ENCODE peak calls at places on chromosome 19, in seven cellular contexts. A is fibroblast of lung, W is osteocyte, X is cardiac fibroblast, F is progenitor cell of endocrine pancreas, R is epithelial cell of esophagus, I is transverse colon. Z is an unnamed sample.

GRCh38 chr19:41909706-41910105 is 18.5 kb downstream of the ERFL start:
- DNase-seq in A (no peak), W (no peak), X (no peak), F (no peak), R (no peak), I (no peak), Z (no peak)

GRCh38 chr19:13150919-13151604 is 851 bp downstream of the IER2 start:
- DNase-seq in A (no peak), W (no peak), X (no peak), F (no peak), R (no peak), I (no peak), Z (peak)

GRCh38 chr19:19627716-19628498 is at the start of gene LPAR2:
- DNase-seq in A (no peak), W (no peak), X (no peak), F (peak), R (peak), I (peak), Z (peak)

GRCh38 chr19:13463296-13463695 is 43.0 kb downstream of the CACNA1A start:
- DNase-seq in A (peak), W (no peak), X (peak), F (peak), R (peak), I (no peak), Z (peak)

GRCh38 chr19:41031926-41032325 is 40.8 kb downstream of the CYP2B6 start:
- DNase-seq in A (no peak), W (no peak), X (no peak), F (no peak), R (peak), I (no peak), Z (no peak)

GRCh38 chr19:54430306-54431254 is 15.3 kb downstream of the TTYH1 start:
- DNase-seq in A (peak), W (no peak), X (peak), F (no peak), R (peak), I (peak), Z (peak)

GRCh38 chr19:41238244-41238643 is 19.2 kb downstream of the AXL start:
- DNase-seq in A (no peak), W (no peak), X (no peak), F (no peak), R (no peak), I (no peak), Z (no peak)

GRCh38 chr19:16571689-16572331 is 405 bp downstream of the SLC35E1 start:
- DNase-seq in A (peak), W (no peak), X (no peak), F (no peak), R (peak), I (peak), Z (no peak)

GRCh38 chr19:5718579-5719273 is 1.2 kb downstream of the LONP1 start:
- DNase-seq in A (peak), W (no peak), X (peak), F (no peak), R (peak), I (no peak), Z (no peak)

GRCh38 chr19:55240713-55241020 is 12.1 kb upstream of the TMEM86B start:
- DNase-seq in A (no peak), W (no peak), X (no peak), F (no peak), R (no peak), I (no peak), Z (no peak)

GRCh38 chr19:30718728-30719127 is 346.5 kb downstream of the ZNF536 start:
- DNase-seq in A (no peak), W (no peak), X (no peak), F (no peak), R (no peak), I (peak), Z (no peak)

GRCh38 chr19:9130965-9131364 is 4.2 kb upstream of the OR7G3 start:
- DNase-seq in A (no peak), W (no peak), X (no peak), F (no peak), R (no peak), I (no peak), Z (no peak)

GRCh38 chr19:46017874-46018675 is 4.8 kb downstream of the PGLYRP1 start:
- DNase-seq in A (no peak), W (no peak), X (no peak), F (no peak), R (no peak), I (no peak), Z (no peak)
- TF ChIP-seq CTCF in A (no peak), W (no peak), X (no peak), F (no peak), R (no peak), I (no peak), Z (no peak)

GRCh38 chr19:35213678-35214632 is 14.6 kb downstream of the FAM187B start:
- DNase-seq in A (peak), W (no peak), X (peak), F (no peak), R (peak), I (peak), Z (peak)

GRCh38 chr19:35216026-35216832 is 12.3 kb downstream of the FAM187B start:
- DNase-seq in A (no peak), W (no peak), X (peak), F (no peak), R (peak), I (no peak), Z (no peak)

GRCh38 chr19:35219008-35219407 is 9.5 kb downstream of the FAM187B start:
- DNase-seq in A (no peak), W (no peak), X (no peak), F (no peak), R (no peak), I (no peak), Z (no peak)

GRCh38 chr19:35214766-35215422 is 13.6 kb downstream of the FAM187B start:
- DNase-seq in A (no peak), W (no peak), X (no peak), F (no peak), R (no peak), I (no peak), Z (no peak)

GRCh38 chr19:35216833-35217707 is 11.5 kb downstream of the FAM187B start:
- DNase-seq in A (no peak), W (no peak), X (no peak), F (no peak), R (peak), I (peak), Z (no peak)
- TF ChIP-seq CTCF in A (no peak), W (no peak), X (no peak), F (no peak), R (no peak), I (peak), Z (no peak)

DNA sequence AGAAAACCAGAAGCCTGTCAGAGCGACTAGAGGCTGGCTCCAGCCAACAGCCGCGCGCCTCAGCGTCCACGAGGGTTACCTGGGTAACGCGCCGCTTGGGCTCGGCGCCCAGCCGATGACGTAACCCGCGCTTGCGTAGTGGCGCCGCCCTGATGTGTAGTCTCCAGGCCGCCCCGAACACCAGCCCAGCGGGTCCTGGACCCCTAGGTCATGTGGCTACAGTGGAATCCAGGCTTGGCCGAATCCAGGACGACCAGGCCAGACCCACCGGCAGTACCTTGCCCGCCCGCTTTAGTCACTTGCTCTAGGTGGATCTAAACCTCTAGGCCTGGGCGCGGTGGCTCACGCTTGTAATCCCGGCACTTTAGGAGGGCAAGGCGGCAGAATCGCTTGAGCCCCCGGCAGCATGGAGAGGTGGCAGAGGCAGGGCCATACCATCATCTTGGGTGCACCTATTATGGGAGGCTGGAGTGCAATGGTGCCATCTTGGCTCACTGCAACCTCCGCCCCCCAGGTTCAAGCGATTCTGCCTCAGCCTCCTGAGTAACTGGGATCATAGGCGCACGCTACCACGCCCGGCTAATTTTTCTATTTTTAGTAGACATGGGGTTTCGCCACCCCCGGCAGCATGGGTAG is 7.2 kb upstream of the ZNF606 start:
- DNase-seq in A (peak), W (no peak), X (peak), F (no peak), R (peak), I (peak), Z (no peak)
- TF ChIP-seq CTCF in A (no peak), W (no peak), X (no peak), F (no peak), R (no peak), I (no peak), Z (no peak)

DNA sequence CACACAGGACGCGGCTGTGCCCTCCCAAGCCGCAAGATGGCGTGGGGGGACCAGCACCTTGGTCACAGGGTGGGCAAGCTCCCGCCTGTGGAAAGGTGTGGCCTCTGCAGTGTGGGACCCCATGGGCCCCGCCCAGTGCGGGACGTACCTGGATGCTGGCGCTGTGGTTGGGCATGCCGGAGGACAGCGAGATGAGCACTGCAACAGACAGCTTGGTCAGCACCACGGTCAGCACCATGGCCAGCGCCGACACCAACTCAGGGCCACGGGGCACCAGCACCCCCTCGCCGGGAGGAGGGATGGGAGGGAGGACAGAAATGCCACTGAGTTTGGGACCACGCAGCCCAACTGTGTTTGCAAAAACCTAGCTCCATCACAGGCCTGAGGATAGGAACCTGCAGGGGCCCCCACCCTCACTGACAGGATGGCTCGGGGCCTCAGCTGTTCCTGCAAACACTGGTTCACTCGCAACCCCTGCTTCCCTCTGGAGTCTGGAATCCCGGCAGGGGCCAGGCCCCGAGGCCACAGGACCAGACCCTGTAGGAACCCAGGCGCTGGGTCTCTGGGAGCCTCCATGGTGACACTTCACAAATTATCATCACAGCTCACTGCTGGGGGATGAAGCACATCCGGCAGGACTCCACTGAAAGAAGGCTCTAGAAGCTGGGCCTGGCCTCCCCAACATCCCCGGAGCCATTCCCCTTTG is 27.1 kb downstream of the IZUMO4 start:
- DNase-seq in A (no peak), W (no peak), X (no peak), F (no peak), R (peak), I (no peak), Z (no peak)
- TF ChIP-seq CTCF in A (no peak), W (no peak), X (no peak), F (no peak), R (no peak), I (no peak), Z (no peak)

GRCh38 chr19:8074501-8074900 is 21.9 kb downstream of the CCL25 start:
- DNase-seq in A (no peak), W (no peak), X (peak), F (no peak), R (no peak), I (no peak), Z (no peak)

GRCh38 chr19:8065489-8066261 is 13.1 kb downstream of the CCL25 start:
- DNase-seq in A (no peak), W (no peak), X (no peak), F (no peak), R (no peak), I (no peak), Z (no peak)

GRCh38 chr19:8071912-8072311 is 19.4 kb downstream of the CCL25 start:
- DNase-seq in A (no peak), W (no peak), X (no peak), F (no peak), R (no peak), I (no peak), Z (no peak)

GRCh38 chr19:8064866-8065486 is 12.4 kb downstream of the CCL25 start:
- DNase-seq in A (no peak), W (no peak), X (no peak), F (no peak), R (no peak), I (no peak), Z (no peak)

DNA sequence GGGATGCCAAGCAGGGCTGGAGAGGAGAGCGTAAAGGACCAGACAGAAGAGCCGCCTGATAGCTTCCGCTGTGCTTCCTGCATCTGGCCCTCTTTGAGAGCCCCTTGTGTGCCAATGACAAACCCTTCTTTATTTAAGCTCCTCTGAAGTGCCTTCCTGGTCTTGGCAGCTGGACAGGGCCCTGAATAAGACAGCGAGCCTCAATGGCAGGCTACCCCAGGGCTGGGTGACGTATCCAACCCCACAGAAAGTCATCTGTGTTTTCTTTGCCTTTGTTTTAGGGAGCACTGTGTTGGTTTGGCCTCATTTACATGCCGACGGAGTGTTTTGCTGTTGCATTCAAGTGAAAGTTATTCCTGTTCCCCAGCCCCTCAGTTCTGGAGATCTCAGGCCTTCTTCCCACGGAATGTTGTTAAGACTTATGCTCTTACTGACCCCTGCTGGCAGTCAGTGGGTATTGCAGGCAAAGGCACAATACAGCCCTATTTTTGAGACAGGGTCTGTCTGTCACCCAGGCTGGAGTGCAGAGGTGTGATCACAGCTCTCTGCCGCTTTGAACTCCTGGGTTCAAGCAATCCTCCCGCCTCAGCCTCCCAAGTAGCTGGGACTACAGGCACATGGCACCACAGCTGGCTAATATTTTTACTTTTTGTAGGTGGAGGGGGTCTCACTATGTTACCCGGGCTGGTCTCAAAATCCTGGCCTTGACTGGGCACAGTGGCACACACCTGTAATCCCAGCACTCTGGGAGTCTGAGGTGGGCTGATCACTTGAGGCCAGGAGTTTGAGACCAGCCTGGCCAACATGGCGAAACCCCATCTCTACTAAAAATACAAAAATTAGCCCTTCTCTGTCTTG is 16.8 kb downstream of the CCL25 start:
- DNase-seq in A (peak), W (no peak), X (peak), F (no peak), R (no peak), I (no peak), Z (no peak)
- TF ChIP-seq CTCF in A (peak), W (peak), X (peak), F (peak), R (peak), I (no peak), Z (peak)

GRCh38 chr19:29467824-29468401 is 57.9 kb upstream of the VSTM2B start:
- DNase-seq in A (no peak), W (no peak), X (peak), F (no peak), R (peak), I (no peak), Z (no peak)
- TF ChIP-seq CTCF in A (no peak), W (no peak), X (peak), F (peak), R (no peak), I (no peak), Z (no peak)

GRCh38 chr19:14529254-14530004 is at the start of gene TECR:
- DNase-seq in A (peak), W (peak), X (peak), F (peak), R (peak), I (peak), Z (peak)

GRCh38 chr19:14528419-14529253 is 758 bp upstream of the TECR start:
- DNase-seq in A (peak), W (no peak), X (no peak), F (no peak), R (no peak), I (no peak), Z (no peak)

GRCh38 chr19:14530505-14530904 is 1.1 kb downstream of the TECR start:
- DNase-seq in A (no peak), W (no peak), X (no peak), F (no peak), R (no peak), I (no peak), Z (no peak)

GRCh38 chr19:14533450-14533849 is 4.1 kb downstream of the TECR start:
- DNase-seq in A (no peak), W (no peak), X (no peak), F (no peak), R (no peak), I (no peak), Z (no peak)

GRCh38 chr19:14530005-14530348 is 583 bp downstream of the TECR start:
- DNase-seq in A (no peak), W (no peak), X (no peak), F (peak), R (no peak), I (peak), Z (no peak)
- TF ChIP-seq CTCF in A (no peak), W (no peak), X (no peak), F (no peak), R (no peak), I (no peak), Z (no peak)

GRCh38 chr19:4375620-4376228 is 24.6 kb downstream of the SH3GL1 start:
- DNase-seq in A (peak), W (no peak), X (peak), F (no peak), R (no peak), I (peak), Z (peak)
- TF ChIP-seq CTCF in A (peak), W (peak), X (peak), F (peak), R (peak), I (peak), Z (peak)

DNA sequence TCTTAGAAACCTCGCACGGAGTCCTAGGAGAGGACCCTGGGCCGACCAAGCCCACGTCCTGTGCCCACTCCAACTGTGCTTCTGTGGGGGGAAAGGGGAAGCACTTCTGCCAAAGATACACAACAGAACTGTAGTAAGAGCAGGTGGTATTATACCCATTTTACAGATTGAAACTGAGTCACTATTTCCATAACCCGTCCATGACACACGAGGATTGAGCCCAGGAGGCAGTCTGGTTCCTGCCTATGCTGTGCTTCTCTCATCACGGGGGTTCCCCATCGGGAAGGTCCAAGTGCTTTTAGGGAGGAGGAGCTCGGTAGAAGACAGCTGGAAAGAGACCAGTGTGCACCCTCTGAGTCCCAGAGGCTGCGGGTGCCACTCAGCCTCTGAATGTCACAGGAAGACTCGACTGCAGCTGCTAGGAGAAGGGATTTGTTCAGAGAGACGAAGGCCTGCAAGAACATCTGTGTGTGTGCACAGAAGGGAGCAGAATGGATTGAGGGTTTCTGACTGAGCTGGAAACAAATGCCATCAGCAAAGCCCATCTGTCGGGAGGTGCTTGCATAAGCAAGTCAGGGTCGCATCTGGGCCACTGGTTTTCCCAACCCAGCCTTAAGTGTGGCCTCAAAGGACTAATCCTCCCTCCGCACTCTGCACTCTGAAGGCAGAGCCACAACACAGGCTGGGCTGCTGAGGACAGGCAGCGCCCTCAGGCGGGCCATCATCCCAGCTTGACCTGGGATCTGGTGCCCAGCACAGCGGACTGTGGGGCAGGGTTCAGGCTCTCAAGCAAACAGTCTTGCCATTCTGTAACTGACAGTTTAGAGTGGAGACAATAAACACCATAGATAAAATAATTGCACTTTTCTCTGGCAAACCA is 150.0 kb downstream of the DPF1 start:
- DNase-seq in A (peak), W (no peak), X (no peak), F (no peak), R (no peak), I (peak), Z (no peak)
- TF ChIP-seq CTCF in A (no peak), W (no peak), X (no peak), F (peak), R (no peak), I (no peak), Z (no peak)

GRCh38 chr19:15437355-15438123 is 12.2 kb downstream of the WIZ start:
- DNase-seq in A (peak), W (no peak), X (no peak), F (no peak), R (no peak), I (no peak), Z (no peak)
- TF ChIP-seq CTCF in A (peak), W (no peak), X (no peak), F (no peak), R (no peak), I (no peak), Z (no peak)